ENCODE peak calls at places on chromosomes 7 and 10, in four cellular contexts. M, C, G and P are unnamed samples.

GRCh38 chr10:122939819-122940543 is 14.0 kb downstream of the C10orf88 start:
- DNase-seq in M (no peak), C (no peak), G (no peak), P (no peak)

GRCh38 chr10:11881477-11882417 is 58.6 kb downstream of the PROSER2 start:
- DNase-seq in M (no peak), C (no peak), G (peak), P (no peak)

GRCh38 chr7:5195157-5195556 is 5.1 kb downstream of the WIPI2 start:
- DNase-seq in M (no peak), C (no peak), G (no peak), P (no peak)

GRCh38 chr10:24451325-24451820 is 242.4 kb downstream of the KIAA1217 start:
- DNase-seq in M (no peak), C (no peak), G (no peak), P (no peak)

GRCh38 chr7:126483972-126484371 is 768.8 kb downstream of the GRM8 start:
- DNase-seq in M (no peak), C (no peak), G (no peak), P (no peak)

GRCh38 chr10:70962686-70963085 is 74.3 kb upstream of the PCBD1 start:
- DNase-seq in M (no peak), C (no peak), G (no peak), P (no peak)

GRCh38 chr10:86257683-86258082 is 108.9 kb downstream of the GRID1 start:
- DNase-seq in M (no peak), C (no peak), G (no peak), P (no peak)

GRCh38 chr7:95508780-95509179 is 23.0 kb downstream of the ASB4 start:
- DNase-seq in M (no peak), C (no peak), G (no peak), P (no peak)

GRCh38 chr7:5183155-5183554 is 6.9 kb upstream of the WIPI2 start:
- DNase-seq in M (no peak), C (no peak), G (peak), P (no peak)

GRCh38 chr10:73759512-73760115 is 15.4 kb downstream of the SEC24C start:
- DNase-seq in M (no peak), C (no peak), G (peak), P (no peak)

GRCh38 chr7:111820621-111821020 is 258.3 kb upstream of the IMMP2L start:
- DNase-seq in M (no peak), C (no peak), G (no peak), P (no peak)

GRCh38 chr7:32577421-32577820 is 82.1 kb downstream of the AVL9 start:
- DNase-seq in M (no peak), C (no peak), G (no peak), P (no peak)

GRCh38 chr7:125119559-125120115 is 190.0 kb upstream of the POT1 start:
- DNase-seq in M (no peak), C (no peak), G (no peak), P (no peak)

GRCh38 chr7:73557397-73558257 is at the start of gene BCL7B:
- DNase-seq in M (peak), C (peak), G (peak), P (peak)

DNA sequence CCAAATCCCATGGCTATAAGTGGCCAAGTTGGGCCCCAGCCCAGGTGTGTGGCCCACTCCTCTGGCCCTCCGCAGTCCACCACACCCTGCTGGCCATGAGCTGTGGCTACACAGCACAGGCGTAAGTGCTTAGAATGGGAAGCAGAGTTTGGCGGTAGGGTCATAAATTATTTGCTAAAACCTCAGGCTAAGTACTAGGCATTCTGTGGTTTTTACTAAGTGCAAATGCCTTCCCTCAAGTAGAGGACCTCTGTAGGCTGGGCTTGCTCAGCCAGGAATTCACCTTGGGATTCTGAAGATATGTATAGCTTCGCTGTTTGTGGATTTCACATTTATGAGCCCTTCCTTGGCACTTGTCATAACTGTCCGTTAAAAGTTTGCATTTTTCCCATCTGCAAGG is 44.8 kb upstream of the LOXL4 start:
- DNase-seq in M (no peak), C (no peak), G (no peak), P (no peak)
- TF ChIP-seq CTCF in M (no peak), C (no peak), G (no peak), P (no peak)

GRCh38 chr7:48424731-48425130 is 253.5 kb downstream of the ABCA13 start:
- DNase-seq in M (no peak), C (no peak), G (peak), P (no peak)
- TF ChIP-seq CTCF in M (peak), C (peak), G (peak), P (peak)

DNA sequence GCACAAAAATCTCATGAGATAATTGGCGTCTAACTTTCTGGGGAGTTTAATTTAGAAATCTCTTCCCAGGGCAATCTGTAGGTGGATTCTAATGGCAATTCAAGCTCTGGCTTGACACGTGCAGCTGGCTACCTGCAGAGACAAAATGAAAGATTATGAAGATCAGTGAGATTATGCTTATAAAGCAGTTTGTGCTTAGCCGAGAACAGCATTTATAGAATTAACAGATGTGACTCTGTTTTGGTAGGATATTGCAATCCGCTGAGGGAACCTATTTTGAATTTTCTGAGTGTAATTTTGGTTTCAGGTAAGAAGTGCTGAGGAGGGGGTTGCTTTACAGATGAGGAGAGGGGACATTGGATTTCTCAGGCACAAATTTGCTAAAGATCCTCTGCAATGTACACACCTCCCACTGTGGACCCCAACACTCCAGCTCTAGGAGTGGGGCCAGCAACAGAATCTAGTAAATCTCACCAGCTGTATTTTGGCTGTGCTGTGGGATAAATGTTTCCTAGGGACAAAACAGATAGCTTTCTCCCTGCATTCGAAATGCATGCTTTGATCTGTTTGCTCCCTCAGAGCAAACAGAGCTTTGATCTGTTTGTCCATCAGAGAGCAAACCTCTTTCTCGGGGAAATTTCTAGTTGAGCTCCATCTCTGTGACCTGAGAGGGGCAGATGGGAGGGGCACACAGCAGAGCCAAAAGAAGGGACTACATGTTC is 7.4 kb downstream of the GJD4 start:
- DNase-seq in M (no peak), C (no peak), G (no peak), P (no peak)
- TF ChIP-seq CTCF in M (no peak), C (no peak), G (no peak), P (no peak)

GRCh38 chr10:98790817-98791216 is 344.1 kb upstream of the HPS1 start:
- DNase-seq in M (no peak), C (no peak), G (peak), P (no peak)
- TF ChIP-seq CTCF in M (peak), C (peak), G (peak), P (peak)

GRCh38 chr7:105600720-105601550 is 19.6 kb upstream of the EFCAB10 start:
- DNase-seq in M (no peak), C (no peak), G (peak), P (no peak)
- TF ChIP-seq CTCF in M (no peak), C (no peak), G (no peak), P (no peak)